ENCODE peak calls at places on chromosomes 13 and 19, in five cellular contexts. N is left lung, T is T-helper 9 cell, L is foreskin fibroblast, C is lung. J is an unnamed sample.

GRCh38 chr13:81987677-81988357 is 1646.9 kb upstream of the SPRY2 start:
- DNase-seq in T (no peak), N (no peak), C (no peak), L (no peak), J (no peak)

GRCh38 chr13:36887758-36888521 is 32.1 kb downstream of the SMAD9 start:
- DNase-seq in T (no peak), C (no peak), N (no peak), L (no peak), J (no peak)

GRCh38 chr19:1072371-1073015 is 5.5 kb downstream of the ARHGAP45 start:
- DNase-seq in T (no peak), L (no peak), N (no peak), C (no peak), J (no peak)

GRCh38 chr13:44406617-44407016 is 33.0 kb downstream of the SERP2 start:
- DNase-seq in T (no peak), L (no peak), N (no peak), C (no peak), J (no peak)

GRCh38 chr19:1223018-1223855 is 14.6 kb downstream of the CBARP start:
- DNase-seq in N (no peak), T (no peak), L (no peak), C (no peak), J (peak)

GRCh38 chr13:21541980-21542379 is 62.0 kb downstream of the MICU2 start:
- DNase-seq in N (no peak), C (no peak), T (no peak), L (no peak), J (no peak)

GRCh38 chr19:45092747-45093678 is at the start of gene PPP1R37:
- DNase-seq in N (peak), T (peak), L (peak), C (peak), J (peak)

GRCh38 chr13:42847891-42848663 is 66.7 kb downstream of the FAM216B start:
- DNase-seq in N (no peak), L (peak), T (no peak), C (no peak), J (no peak)

GRCh38 chr19:48635263-48635965 is 1.8 kb downstream of the DBP start:
- DNase-seq in N (peak), C (peak), T (peak), L (no peak), J (peak)

GRCh38 chr13:111008351-111008750 is 93.5 kb upstream of the ANKRD10 start:
- DNase-seq in T (no peak), C (no peak), N (no peak), L (no peak), J (no peak)

GRCh38 chr19:10352764-10353671 is 13.6 kb upstream of the ICAM3 start:
- DNase-seq in C (no peak), T (no peak), N (no peak), L (no peak), J (peak)

GRCh38 chr13:73406454-73406853 is 347.6 kb downstream of the KLF5 start:
- DNase-seq in C (no peak), L (no peak), N (no peak), T (no peak), J (no peak)

GRCh38 chr13:31433201-31433600 is 233.4 kb downstream of the B3GLCT start:
- DNase-seq in N (no peak), L (no peak), T (no peak), C (no peak), J (no peak)

GRCh38 chr19:18763674-18764590 is 27.2 kb downstream of the COMP start:
- DNase-seq in T (no peak), L (peak), C (peak), N (no peak), J (peak)

GRCh38 chr13:32883501-32883900 is 132.7 kb upstream of the KL start:
- DNase-seq in T (no peak), C (no peak), L (no peak), N (no peak), J (peak)

GRCh38 chr13:99342723-99343315 is 35.6 kb upstream of the GPR183 start:
- DNase-seq in T (no peak), C (no peak), L (no peak), N (no peak), J (no peak)

GRCh38 chr19:49338023-49338677 is 2.9 kb downstream of the CD37 start:
- DNase-seq in N (no peak), L (no peak), C (no peak), T (no peak), J (no peak)

GRCh38 chr19:44072543-44073401 is 813 bp downstream of the ZNF284 start:
- DNase-seq in L (no peak), T (no peak), C (no peak), N (no peak), J (peak)

GRCh38 chr19:33407140-33407551 is 33.6 kb downstream of the CEBPG start:
- DNase-seq in N (peak), L (no peak), C (no peak), T (no peak), J (no peak)

GRCh38 chr19:42440357-42441046 is 2.2 kb downstream of the CXCL17 start:
- DNase-seq in T (peak), L (peak), N (peak), C (peak), J (peak)

GRCh38 chr19:42098781-42099180 is 22.8 kb downstream of the ZNF574 start:
- DNase-seq in T (no peak), L (no peak), N (no peak), C (no peak), J (no peak)

GRCh38 chr19:31111741-31112140 is 237.5 kb downstream of the TSHZ3 start:
- DNase-seq in C (no peak), L (no peak), T (no peak), N (no peak), J (no peak)

GRCh38 chr13:39273953-39274352 is 235.7 kb downstream of the NHLRC3 start:
- DNase-seq in L (no peak), N (no peak), T (no peak), C (no peak), J (no peak)

GRCh38 chr19:48443731-48444128 is 2.1 kb upstream of the GRWD1 start:
- DNase-seq in N (peak), T (no peak), C (no peak), L (no peak), J (peak)

GRCh38 chr13:29674532-29674931 is 79.0 kb upstream of the SLC7A1 start:
- DNase-seq in T (no peak), L (peak), C (no peak), N (no peak), J (no peak)

GRCh38 chr13:111344471-111345191 is 24.2 kb downstream of the TEX29 start:
- DNase-seq in C (peak), L (peak), T (no peak), N (peak), J (peak)

GRCh38 chr19:35272122-35272715 is 3.5 kb downstream of the USF2 start:
- DNase-seq in C (no peak), T (no peak), L (no peak), N (no peak), J (no peak)

GRCh38 chr19:35828694-35829301 is 16.2 kb upstream of the PRODH2 start:
- DNase-seq in L (peak), C (no peak), T (peak), N (no peak), J (peak)

GRCh38 chr13:100392709-100393630 is 195.6 kb downstream of the GGACT start:
- DNase-seq in T (no peak), L (peak), N (no peak), C (peak), J (peak)

GRCh38 chr19:3094638-3095374 is 644 bp downstream of the GNA11 start:
- DNase-seq in N (peak), T (peak), C (no peak), L (no peak), J (no peak)

J was measured in AG08396.